ENCODE peak calls at places on chromosomes 3 and 15, in ten cellular contexts. M is fibroblast of pulmonary artery, W is colonic mucosa, Z is choroid plexus epithelial cell, X is lower lobe of right lung, Y is left ventricle myocardium inferior, K is fibroblast of lung, A is astrocyte, H is GM23338, F is AG04449. V is an unnamed sample.

GRCh38 chr15:70197318-70197944 is 99.7 kb upstream of the TLE3 start:
- DNase-seq in M (no peak), W (no peak), Z (peak; percentile 34), X (no peak), Y (no peak), K (no peak), A (peak; percentile 26), H (no peak), F (no peak), V (no peak)

GRCh38 chr3:189606774-189607173 is 24.4 kb upstream of the TP63 start:
- DNase-seq in M (no peak), W (no peak), Z (no peak), X (no peak), Y (no peak), K (no peak), A (no peak), H (no peak), F (no peak), V (no peak)

GRCh38 chr3:142972092-142972753 is 8.7 kb upstream of the PAQR9 start:
- DNase-seq in M (no peak), W (no peak), Z (no peak), X (no peak), Y (no peak), K (no peak), A (no peak), H (no peak), F (no peak), V (no peak)

GRCh38 chr3:44232407-44232806 is 9.3 kb upstream of the TOPAZ1 start:
- DNase-seq in M (no peak), W (no peak), Z (no peak), X (no peak), Y (no peak), K (no peak), A (no peak), H (no peak), F (no peak), V (no peak)

GRCh38 chr3:106380232-106380631 is 511.4 kb upstream of the CBLB start:
- DNase-seq in M (no peak), W (no peak), Z (no peak), X (no peak), Y (no peak), K (no peak), A (no peak), H (no peak), F (no peak), V (no peak)

GRCh38 chr3:129344540-129345220 is 66.0 kb downstream of the HMCES start:
- DNase-seq in M (peak; percentile 37), W (no peak), Z (no peak), X (no peak), Y (no peak), K (no peak), A (no peak), H (peak; percentile 85), F (no peak), V (no peak)

GRCh38 chr3:58697552-58697951 is 31.0 kb upstream of the FAM3D start:
- DNase-seq in M (no peak), W (no peak), Z (no peak), X (no peak), Y (no peak), K (no peak), A (no peak), H (no peak), F (no peak), V (no peak)

GRCh38 chr15:31905054-31905453 is 125.3 kb upstream of the CHRNA7 start:
- DNase-seq in M (no peak), W (peak; percentile 89), Z (no peak), X (no peak), Y (no peak), K (no peak), A (no peak), H (peak; percentile 38), F (no peak), V (no peak)

GRCh38 chr3:190644766-190645165 is 130.9 kb downstream of the IL1RAP start:
- DNase-seq in M (peak; percentile 12), W (no peak), Z (peak; percentile 14), X (no peak), Y (no peak), K (peak; percentile 48), A (peak; percentile 36), H (no peak), F (peak; percentile 41), V (no peak)
- H3K4me3 ChIP-seq in M (no peak overlapping the region), W (no peak overlapping the region), Z (no peak overlapping the region), X (no peak overlapping the region), Y (no peak overlapping the region), K (no peak overlapping the region), A (no peak overlapping the region), H (no peak overlapping the region), F (no peak overlapping the region), V (no peak overlapping the region)

GRCh38 chr3:179037361-179037760 is 34.2 kb downstream of the ZMAT3 start:
- DNase-seq in M (peak; percentile 76), W (peak; percentile 22), Z (peak; percentile 95), X (no peak), Y (peak; percentile 48), K (peak; percentile 97), A (peak; percentile 95), H (no peak), F (peak; percentile 75), V (no peak)
- TF ChIP-seq CTCF in M (no peak), W (no peak), Z (no peak), X (no peak), Y (no peak), K (no peak), A (no peak), H (no peak), F (no peak), V (no peak)

DNA sequence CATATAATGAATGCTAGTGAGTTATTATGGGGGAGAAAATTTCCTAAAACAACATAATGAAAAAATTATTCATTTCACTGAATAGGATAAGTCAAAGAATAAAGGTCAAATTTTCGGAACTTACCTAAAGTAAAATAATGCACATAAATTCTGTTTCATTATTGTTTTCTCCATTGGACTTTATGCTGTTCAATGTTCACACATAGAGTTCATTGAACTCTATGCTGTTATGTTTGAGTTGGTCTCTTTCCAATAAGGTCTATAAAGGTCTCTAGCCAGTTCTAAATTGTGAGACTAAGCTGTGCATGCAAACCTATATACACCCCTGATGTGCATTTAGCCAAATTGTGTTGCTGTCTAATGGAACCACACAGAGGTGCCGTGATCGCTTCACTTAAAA is 28.5 kb upstream of the STT3B start:
- DNase-seq in M (no peak), W (no peak), Z (no peak), X (no peak), Y (no peak), K (no peak), A (no peak), H (no peak), F (no peak), V (no peak)
- H3K4me3 ChIP-seq in M (no peak overlapping the region), W (no peak overlapping the region), Z (no peak overlapping the region), X (no peak overlapping the region), Y (no peak overlapping the region), K (no peak overlapping the region), A (no peak overlapping the region), H (no peak overlapping the region), F (no peak overlapping the region), V (no peak overlapping the region)

GRCh38 chr3:28088811-28089526 is 152.4 kb upstream of the CMC1 start:
- DNase-seq in M (no peak), W (no peak), Z (no peak), X (no peak), Y (no peak), K (no peak), A (no peak), H (no peak), F (no peak), V (no peak)

DNA sequence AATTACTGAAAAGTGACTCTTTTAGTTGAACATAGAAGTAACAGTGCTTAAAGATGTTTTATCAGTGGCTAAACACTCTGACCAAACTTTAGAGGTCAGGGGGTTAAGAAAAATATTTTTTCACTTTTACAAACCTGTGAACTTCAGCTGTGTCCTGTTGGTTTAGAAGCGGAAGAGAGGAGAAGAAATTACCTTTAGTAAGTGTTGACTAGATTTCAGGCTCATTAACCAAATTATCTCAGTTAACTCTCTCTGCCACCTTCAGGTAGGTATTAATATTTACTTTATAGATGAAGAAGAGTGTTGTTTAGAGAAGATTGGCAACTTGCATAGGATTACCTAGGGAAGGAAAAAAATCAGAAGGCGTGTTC is 151.9 kb upstream of the CMC1 start:
- DNase-seq in M (no peak), W (no peak), Z (no peak), X (no peak), Y (no peak), K (no peak), A (no peak), H (no peak), F (no peak), V (no peak)
- TF ChIP-seq CTCF in M (no peak), W (no peak), Z (no peak), X (no peak), Y (no peak), K (no peak), A (no peak), H (no peak), F (no peak), V (no peak)

GRCh38 chr3:187747506-187747905 is 2.2 kb upstream of the BCL6 start:
- DNase-seq in M (no peak), W (no peak), Z (no peak), X (no peak), Y (no peak), K (no peak), A (no peak), H (no peak), F (no peak), V (no peak)

GRCh38 chr3:187745201-187746058 is at the start of gene BCL6:
- DNase-seq in M (peak; percentile 99), W (peak; percentile 91), Z (peak; percentile 99), X (peak; percentile 95), Y (peak; percentile 92), K (peak; percentile 99), A (peak; percentile 98), H (peak; percentile 97), F (peak; percentile 96), V (peak; percentile 96)

GRCh38 chr3:187748050-187748481 is 2.8 kb upstream of the BCL6 start:
- DNase-seq in M (peak; percentile 86), W (peak; percentile 97), Z (peak; percentile 89), X (peak; percentile 92), Y (peak; percentile 92), K (peak; percentile 62), A (peak; percentile 40), H (peak; percentile 97), F (no peak), V (peak; percentile 96)

GRCh38 chr3:187746059-187746453 is 788 bp upstream of the BCL6 start:
- DNase-seq in M (peak; percentile 42), W (no peak), Z (peak; percentile 50), X (no peak), Y (no peak), K (no peak), A (no peak), H (no peak), F (no peak), V (no peak)

GRCh38 chr3:187746479-187747335 is 1.4 kb upstream of the BCL6 start:
- DNase-seq in M (peak; percentile 69), W (no peak), Z (peak; percentile 67), X (no peak), Y (no peak), K (peak; percentile 51), A (peak; percentile 37), H (peak; percentile 69), F (no peak), V (no peak)
- H3K4me3 ChIP-seq in M (peak overlapping the region; percentile 94), W (peak overlapping the region; percentile 61), Z (peak overlapping the region; percentile 97), X (peak overlapping the region; percentile 69), Y (peak overlapping the region; percentile 88), K (peak overlapping the region; percentile 47), A (peak overlapping the region; percentile 92), H (peak overlapping the region; percentile 83), F (peak overlapping the region; percentile 94), V (no peak overlapping the region)